ENCODE peak calls at places on chromosomes 13 and 19, in nine cellular contexts. O is type B pancreatic cell; F is activated T-helper 1 cell treated with anti-CD3 and anti-CD28 coated beads, Interleukin-12 subunit alpha, Interleukin-12 subunit beta, Interleukin-2, Interleukin-4 antibody, amounts not matched to agents 30 ng/mL and 10 ng/mL and 1 ng/mL, durations not matched to agents 14 hours and 24 hours and 36 hours; Y is NCI-H2081; C is RKO; L is NCI-H2171; D is activated CD4-positive, CD25-positive, alpha-beta regulatory T cell; Q is dermis blood vessel endothelial cell; B is stimulated activated CD4-positive, alpha-beta T cell treated with anti-CD3 and anti-CD28 coated beads, Interleukin-1b, Interleukin-23, amount 100 ng/mL, for 1 hour. J is an unnamed sample.

GRCh38 chr19:35901055-35901644 is 810 bp upstream of the NFKBID start:
- DNase-seq in O (no peak), F (no peak), Y (no peak), C (peak), L (no peak), D (no peak), Q (no peak), B (no peak), J (no peak)

GRCh38 chr13:37277435-37278144 is 172.1 kb upstream of the CSNK1A1L start:
- DNase-seq in O (no peak), F (no peak), Y (no peak), C (no peak), L (no peak), D (no peak), Q (no peak), B (no peak), J (no peak)

GRCh38 chr19:40744554-40745401 is 5.5 kb downstream of the ACTMAP start:
- DNase-seq in O (no peak), F (no peak), Y (no peak), C (no peak), L (no peak), D (no peak), Q (peak), B (no peak), J (no peak)

GRCh38 chr19:30669329-30670010 is 297.3 kb downstream of the ZNF536 start:
- DNase-seq in O (peak), F (peak), Y (peak), C (peak), L (peak), D (peak), Q (peak), B (peak), J (peak)

GRCh38 chr13:77373541-77373940 is 46.6 kb upstream of the MYCBP2 start:
- DNase-seq in O (no peak), F (no peak), Y (no peak), C (no peak), L (no peak), D (no peak), Q (no peak), B (no peak), J (no peak)

GRCh38 chr19:17847538-17848366 is at the start of gene JAK3:
- DNase-seq in O (peak), F (peak), Y (no peak), C (no peak), L (no peak), D (peak), Q (peak), B (peak), J (peak)

GRCh38 chr13:45206340-45206739 is 5.5 kb upstream of the KCTD4 start:
- DNase-seq in O (no peak), F (no peak), Y (no peak), C (peak), L (no peak), D (no peak), Q (peak), B (no peak), J (no peak)

GRCh38 chr19:41945135-41945766 is 13.9 kb downstream of the RABAC1 start:
- DNase-seq in O (no peak), F (peak), Y (no peak), C (no peak), L (no peak), D (peak), Q (no peak), B (peak), J (no peak)

GRCh38 chr19:20078696-20079095 is 896 bp downstream of the ZNF90 start:
- DNase-seq in O (no peak), F (no peak), Y (no peak), C (no peak), L (no peak), D (no peak), Q (peak), B (no peak), J (peak)

GRCh38 chr19:4316940-4317339 is 12.5 kb downstream of the FSD1 start:
- DNase-seq in O (no peak), F (no peak), Y (no peak), C (no peak), L (no peak), D (no peak), Q (no peak), B (no peak), J (no peak)

GRCh38 chr13:74732736-74733135 is 598.5 kb upstream of the KLF12 start:
- DNase-seq in O (no peak), F (no peak), Y (no peak), C (no peak), L (no peak), D (no peak), Q (no peak), B (no peak), J (no peak)

GRCh38 chr19:43626838-43627237 is 7.4 kb upstream of the ZNF428 start:
- DNase-seq in O (no peak), F (no peak), Y (no peak), C (no peak), L (no peak), D (no peak), Q (no peak), B (no peak), J (no peak)

GRCh38 chr13:32824671-32825070 is 191.6 kb upstream of the KL start:
- DNase-seq in O (no peak), F (no peak), Y (no peak), C (peak), L (no peak), D (no peak), Q (no peak), B (no peak), J (no peak)

GRCh38 chr13:107379398-107380155 is 811.6 kb upstream of the ARGLU1 start:
- DNase-seq in O (no peak), F (no peak), Y (no peak), C (no peak), L (no peak), D (no peak), Q (no peak), B (no peak), J (no peak)

GRCh38 chr13:97858161-97858560 is 95.3 kb upstream of the IPO5 start:
- DNase-seq in O (no peak), F (no peak), Y (no peak), C (no peak), L (no peak), D (no peak), Q (no peak), B (no peak), J (no peak)

GRCh38 chr13:47408546-47409319 is 511.9 kb upstream of the HTR2A start:
- DNase-seq in O (no peak), F (no peak), Y (no peak), C (no peak), L (no peak), D (no peak), Q (no peak), B (no peak), J (no peak)

GRCh38 chr13:90485441-90485840 is 862.0 kb upstream of the MIR17HG start:
- DNase-seq in O (no peak), F (no peak), Y (no peak), C (peak), L (no peak), D (no peak), Q (no peak), B (no peak), J (no peak)

GRCh38 chr13:99226493-99226892 is 25.8 kb downstream of the UBAC2 start:
- DNase-seq in O (no peak), F (no peak), Y (no peak), C (no peak), L (no peak), D (no peak), Q (no peak), B (no peak), J (no peak)

GRCh38 chr19:13872695-13873389 is 4.1 kb upstream of the NANOS3 start:
- DNase-seq in O (no peak), F (peak), Y (no peak), C (no peak), L (no peak), D (no peak), Q (peak), B (no peak), J (peak)

GRCh38 chr13:25032160-25032559 is 63.8 kb upstream of the PABPC3 start:
- DNase-seq in O (no peak), F (no peak), Y (no peak), C (no peak), L (no peak), D (no peak), Q (no peak), B (no peak), J (no peak)

GRCh38 chr13:46598140-46598819 is 45.3 kb downstream of the LRCH1 start:
- DNase-seq in O (no peak), F (no peak), Y (no peak), C (no peak), L (no peak), D (no peak), Q (peak), B (no peak), J (no peak)

GRCh38 chr13:62375653-62376052 is 960.0 kb upstream of the PCDH20 start:
- DNase-seq in O (no peak), F (no peak), Y (no peak), C (peak), L (no peak), D (no peak), Q (no peak), B (no peak), J (no peak)

GRCh38 chr19:46426035-46426505 is 2.7 kb downstream of the PNMA8C start:
- DNase-seq in O (no peak), F (no peak), Y (no peak), C (no peak), L (no peak), D (no peak), Q (peak), B (no peak), J (no peak)

GRCh38 chr19:31770220-31770619 is 421.0 kb upstream of the TSHZ3 start:
- DNase-seq in O (no peak), F (no peak), Y (no peak), C (no peak), L (no peak), D (no peak), Q (no peak), B (no peak), J (no peak)

GRCh38 chr13:20803180-20803965 is 29.6 kb upstream of the EEF1AKMT1 start:
- DNase-seq in O (no peak), F (no peak), Y (no peak), C (peak), L (no peak), D (no peak), Q (no peak), B (no peak), J (no peak)

J was measured in neural crest cell.